ENCODE peak calls at places on chromosomes 11 and 22, in six cellular contexts. Z is mesendoderm, F is neuronal stem cell, O is IMR-90, A is mesenchymal stem cell, J is H1. X is an unnamed sample.

GRCh38 chr22:49829044-49829719 is 1.5 kb upstream of the BRD1 start:
- DNase-seq in Z (no peak), F (no peak), O (no peak), A (no peak), J (no peak), X (no peak)

GRCh38 chr11:1916132-1916985 is 3.1 kb upstream of the TNNT3 start:
- DNase-seq in Z (no peak), F (no peak), O (no peak), A (no peak), J (no peak), X (no peak)

GRCh38 chr11:20488352-20488751 is 100.8 kb downstream of the PRMT3 start:
- DNase-seq in Z (no peak), F (no peak), O (no peak), A (no peak), J (no peak), X (no peak)

GRCh38 chr11:74319139-74319538 is 7.7 kb upstream of the P4HA3 start:
- DNase-seq in Z (no peak), F (no peak), O (peak), A (peak), J (no peak), X (no peak)

GRCh38 chr11:85787809-85788805 is 22.8 kb downstream of the SYTL2 start:
- DNase-seq in Z (peak), F (no peak), O (peak), A (no peak), J (no peak), X (no peak)

GRCh38 chr11:69294621-69295078 is 695 bp downstream of the MYEOV start:
- DNase-seq in Z (no peak), F (no peak), O (no peak), A (no peak), J (no peak), X (no peak)

GRCh38 chr11:76701701-76702100 is 31.2 kb upstream of the LRRC32 start:
- DNase-seq in Z (peak), F (no peak), O (peak), A (peak), J (no peak), X (no peak)

GRCh38 chr11:106724293-106724892 is 293.9 kb downstream of the GUCY1A2 start:
- DNase-seq in Z (peak), F (no peak), O (peak), A (peak), J (no peak), X (no peak)

GRCh38 chr11:93024376-93024775 is 54.9 kb downstream of the MTNR1B start:
- DNase-seq in Z (no peak), F (no peak), O (peak), A (no peak), J (no peak), X (no peak)

GRCh38 chr11:93089474-93090102 is 108.2 kb downstream of the SLC36A4 start:
- DNase-seq in Z (peak), F (no peak), O (peak), A (peak), J (no peak), X (peak)

GRCh38 chr22:35348026-35348590 is 32.8 kb upstream of the HMOX1 start:
- DNase-seq in Z (no peak), F (no peak), O (no peak), A (no peak), J (no peak), X (no peak)

GRCh38 chr11:111299111-111300026 is 1.0 kb downstream of the POU2AF3 start:
- DNase-seq in Z (peak), F (peak), O (peak), A (peak), J (peak), X (peak)

GRCh38 chr11:6601041-6601461 is 2.4 kb downstream of the RRP8 start:
- DNase-seq in Z (no peak), F (no peak), O (no peak), A (no peak), J (peak), X (no peak)

GRCh38 chr11:88508558-88508807 is 170.9 kb upstream of the CTSC start:
- DNase-seq in Z (no peak), F (no peak), O (no peak), A (no peak), J (peak), X (no peak)

GRCh38 chr22:49838771-49839717 is 11.4 kb upstream of the BRD1 start:
- DNase-seq in Z (peak), F (no peak), O (peak), A (no peak), J (peak), X (peak)

GRCh38 chr22:45268958-45269844 is 15.5 kb upstream of the UPK3A start:
- DNase-seq in Z (peak), F (peak), O (peak), A (peak), J (peak), X (peak)

GRCh38 chr22:46522743-46523300 is 14.6 kb downstream of the CELSR1 start:
- DNase-seq in Z (no peak), F (no peak), O (no peak), A (no peak), J (no peak), X (no peak)

GRCh38 chr22:32911526-32911925 is 110.0 kb downstream of the TIMP3 start:
- DNase-seq in Z (no peak), F (no peak), O (no peak), A (no peak), J (no peak), X (no peak)
- H3K23ac ChIP-seq in Z (no peak), F (no peak), O (no peak), A (no peak), J (no peak), X (no peak)

GRCh38 chr22:25827415-25827814 is 85.4 kb downstream of the MYO18B start:
- DNase-seq in Z (no peak), F (peak), O (no peak), A (no peak), J (no peak), X (no peak)

GRCh38 chr22:25822344-25822743 is 80.4 kb downstream of the MYO18B start:
- DNase-seq in Z (no peak), F (no peak), O (no peak), A (no peak), J (no peak), X (no peak)

GRCh38 chr22:25823276-25823675 is 81.3 kb downstream of the MYO18B start:
- DNase-seq in Z (no peak), F (no peak), O (no peak), A (no peak), J (no peak), X (no peak)

GRCh38 chr22:25828422-25828821 is 86.4 kb downstream of the MYO18B start:
- DNase-seq in Z (no peak), F (no peak), O (no peak), A (no peak), J (no peak), X (no peak)

GRCh38 chr22:25824828-25825474 is 83.0 kb downstream of the MYO18B start:
- DNase-seq in Z (no peak), F (peak), O (no peak), A (no peak), J (no peak), X (no peak)
- H3K23ac ChIP-seq in Z (no peak), F (no peak), O (no peak), A (no peak), J (no peak), X (no peak)

GRCh38 chr22:26766510-26767350 is 109.3 kb downstream of the MIAT start:
- DNase-seq in Z (no peak), F (no peak), O (no peak), A (no peak), J (no peak), X (no peak)

GRCh38 chr22:26767351-26767970 is 110.1 kb downstream of the MIAT start:
- DNase-seq in Z (no peak), F (no peak), O (no peak), A (no peak), J (no peak), X (no peak)

GRCh38 chr22:26762503-26763170 is 105.2 kb downstream of the MIAT start:
- DNase-seq in Z (no peak), F (no peak), O (no peak), A (no peak), J (no peak), X (no peak)

GRCh38 chr22:26768986-26769385 is 111.6 kb downstream of the MIAT start:
- DNase-seq in Z (no peak), F (no peak), O (no peak), A (no peak), J (no peak), X (no peak)

DNA sequence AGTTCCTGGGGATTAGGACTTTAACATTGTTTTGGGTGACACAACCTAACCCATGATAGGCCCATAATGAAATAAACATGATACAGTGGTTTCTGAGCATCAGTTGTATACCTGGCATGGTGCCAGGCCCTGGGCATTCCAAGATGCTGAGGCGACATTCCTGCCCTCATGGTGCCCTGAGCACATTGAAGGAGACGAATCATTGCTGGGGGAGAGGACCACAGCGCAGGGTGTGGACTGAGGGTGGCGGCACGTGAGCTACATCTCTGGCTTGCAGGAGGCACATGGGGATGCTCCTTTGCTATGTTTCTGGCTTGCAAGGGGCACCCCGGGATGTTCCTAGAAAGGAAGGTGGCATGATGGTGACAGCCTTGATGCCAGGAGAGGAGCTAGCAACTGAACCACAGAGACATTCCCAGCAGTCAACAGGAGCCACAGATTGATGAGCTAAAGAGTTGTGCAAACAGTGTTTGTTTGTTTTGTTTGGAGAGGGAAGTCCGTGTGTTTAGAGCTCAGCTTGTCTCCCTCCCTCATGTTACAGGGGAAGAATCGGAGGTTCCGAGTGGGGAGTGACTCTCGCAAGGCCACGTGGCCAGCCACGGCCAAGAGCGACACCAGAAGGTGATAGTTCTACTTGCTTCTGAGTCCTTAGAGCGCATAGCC is 106.4 kb downstream of the MIAT start:
- DNase-seq in Z (no peak), F (no peak), O (peak), A (peak), J (no peak), X (no peak)
- H3K23ac ChIP-seq in Z (no peak), F (peak), O (no peak), A (no peak), J (no peak), X (no peak)

DNA sequence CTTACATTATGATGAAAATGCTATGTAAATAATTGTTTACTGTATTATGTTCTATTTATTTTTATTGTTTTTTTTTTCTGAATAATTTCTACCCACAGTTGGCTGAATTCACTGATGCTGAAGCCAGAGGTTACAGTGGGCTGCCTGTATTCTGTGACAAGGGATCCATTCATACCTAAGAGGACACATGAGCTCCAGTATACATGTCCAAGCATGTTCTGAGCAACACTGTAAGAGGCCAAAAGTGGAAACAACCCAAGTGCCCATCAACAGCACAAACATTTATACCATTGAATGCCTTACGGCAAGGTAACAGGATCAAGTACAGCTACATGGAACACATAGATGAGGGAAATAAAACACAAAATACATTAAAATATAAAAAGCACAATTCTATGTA is 1.4 kb upstream of the SRSF8 start:
- DNase-seq in Z (no peak), F (no peak), O (no peak), A (no peak), J (no peak), X (no peak)
- H3K23ac ChIP-seq in Z (no peak), F (no peak), O (no peak), A (no peak), J (no peak), X (no peak)

DNA sequence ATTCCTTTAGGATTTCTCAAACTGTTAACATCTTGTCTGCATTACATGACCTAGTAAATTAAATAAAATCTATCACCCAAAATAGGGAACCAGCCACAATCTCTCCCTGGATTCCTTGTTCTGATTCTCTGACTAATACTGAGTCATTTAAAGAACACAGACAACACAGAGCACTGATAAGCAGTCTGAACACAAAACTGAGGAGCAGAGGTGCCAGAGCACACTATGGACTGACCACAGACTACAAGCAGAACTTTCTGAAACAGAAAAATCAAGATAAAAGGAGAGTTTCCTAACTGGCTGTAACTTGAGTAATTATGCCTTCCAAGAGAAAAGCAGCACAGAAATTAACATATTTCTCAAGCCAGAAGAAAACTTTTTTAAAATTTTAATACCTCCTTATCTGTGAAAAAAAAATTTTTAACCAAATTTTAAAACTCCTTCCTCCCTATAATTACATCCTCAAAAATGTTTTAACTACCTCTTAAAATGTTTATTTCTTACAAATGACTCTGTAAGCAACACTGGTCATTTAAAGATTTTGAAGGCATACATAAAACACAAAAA is 128.9 kb downstream of the SGSM3 start:
- DNase-seq in Z (peak), F (no peak), O (peak), A (peak), J (no peak), X (no peak)
- H3K23ac ChIP-seq in Z (no peak), F (no peak), O (peak), A (no peak), J (no peak), X (no peak)

DNA sequence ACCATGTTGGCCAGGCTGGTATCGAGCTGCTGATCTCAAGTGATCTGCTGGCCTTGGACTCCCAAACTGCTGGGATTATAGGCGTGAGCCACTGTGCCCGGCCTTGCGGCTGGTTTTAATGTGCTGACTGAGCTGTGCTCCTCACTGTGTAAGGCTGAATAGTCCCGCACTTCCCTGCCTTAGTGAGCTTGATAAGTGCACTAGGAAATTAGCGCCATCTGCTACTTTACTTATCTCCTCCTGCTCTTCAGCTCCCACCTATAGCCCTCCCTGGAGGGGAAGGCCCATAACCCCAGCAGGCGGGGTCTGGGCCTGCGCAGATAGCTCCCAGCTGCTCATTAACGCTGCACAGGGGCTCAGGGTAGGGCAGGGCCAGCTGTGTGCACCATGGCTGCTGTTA is 49.4 kb downstream of the CLMP start:
- DNase-seq in Z (peak), F (no peak), O (no peak), A (no peak), J (no peak), X (no peak)
- H3K23ac ChIP-seq in Z (no peak), F (no peak), O (peak), A (no peak), J (no peak), X (no peak)

X was measured in H9.